ENCODE peak calls at places on chromosome 12, in five cellular contexts. One of them, this sample, is unnamed.

GRCh38 chr12:22275847-22276246 is 58.7 kb downstream of the ST8SIA1 start:
- DNase-seq in adrenal gland: peak
- DNase-seq in CD8-positive, alpha-beta memory T cell: no peak
- DNase-seq in GM23338: no peak
- DNase-seq in effector memory CD4-positive, alpha-beta T cell: no peak
- DNase-seq in this sample: no peak

GRCh38 chr12:575129-575502 is 88.1 kb downstream of the NINJ2 start:
- DNase-seq in adrenal gland: no peak
- DNase-seq in CD8-positive, alpha-beta memory T cell: no peak
- DNase-seq in GM23338: no peak
- DNase-seq in effector memory CD4-positive, alpha-beta T cell: no peak
- DNase-seq in this sample: no peak

GRCh38 chr12:76375939-76376338 is 27.7 kb upstream of the BBS10 start:
- DNase-seq in adrenal gland: no peak
- DNase-seq in CD8-positive, alpha-beta memory T cell: no peak
- DNase-seq in GM23338: no peak
- DNase-seq in effector memory CD4-positive, alpha-beta T cell: no peak
- DNase-seq in this sample: no peak

GRCh38 chr12:118432812-118433540 is 56.6 kb downstream of the SUDS3 start:
- DNase-seq in adrenal gland: no peak
- DNase-seq in CD8-positive, alpha-beta memory T cell: no peak
- DNase-seq in GM23338: no peak
- DNase-seq in effector memory CD4-positive, alpha-beta T cell: no peak
- DNase-seq in this sample: no peak

GRCh38 chr12:64895541-64895940 is 71.1 kb downstream of the TBC1D30 start:
- DNase-seq in adrenal gland: no peak
- DNase-seq in CD8-positive, alpha-beta memory T cell: no peak
- DNase-seq in GM23338: no peak
- DNase-seq in effector memory CD4-positive, alpha-beta T cell: no peak
- DNase-seq in this sample: no peak

GRCh38 chr12:62640910-62641448 is 174.4 kb downstream of the MON2 start:
- DNase-seq in adrenal gland: no peak
- DNase-seq in CD8-positive, alpha-beta memory T cell: no peak
- DNase-seq in GM23338: no peak
- DNase-seq in effector memory CD4-positive, alpha-beta T cell: no peak
- DNase-seq in this sample: no peak

GRCh38 chr12:115507951-115508722 is 769.4 kb downstream of the MED13L start:
- DNase-seq in adrenal gland: peak
- DNase-seq in CD8-positive, alpha-beta memory T cell: no peak
- DNase-seq in GM23338: peak
- DNase-seq in effector memory CD4-positive, alpha-beta T cell: no peak
- DNase-seq in this sample: peak

GRCh38 chr12:95182868-95183415 is 34.3 kb downstream of the FGD6 start:
- DNase-seq in adrenal gland: peak
- DNase-seq in CD8-positive, alpha-beta memory T cell: no peak
- DNase-seq in GM23338: no peak
- DNase-seq in effector memory CD4-positive, alpha-beta T cell: no peak
- DNase-seq in this sample: no peak

GRCh38 chr12:14896477-14897184 is 11.0 kb upstream of the MGP start:
- DNase-seq in adrenal gland: no peak
- DNase-seq in CD8-positive, alpha-beta memory T cell: no peak
- DNase-seq in GM23338: no peak
- DNase-seq in effector memory CD4-positive, alpha-beta T cell: no peak
- DNase-seq in this sample: no peak

GRCh38 chr12:96196781-96197180 is 2.6 kb downstream of the ELK3 start:
- DNase-seq in adrenal gland: no peak
- DNase-seq in CD8-positive, alpha-beta memory T cell: no peak
- DNase-seq in GM23338: no peak
- DNase-seq in effector memory CD4-positive, alpha-beta T cell: no peak
- DNase-seq in this sample: no peak

GRCh38 chr12:12901158-12901791 is 9.9 kb downstream of the GPRC5A start:
- DNase-seq in adrenal gland: peak
- DNase-seq in CD8-positive, alpha-beta memory T cell: no peak
- DNase-seq in GM23338: no peak
- DNase-seq in effector memory CD4-positive, alpha-beta T cell: no peak
- DNase-seq in this sample: no peak

GRCh38 chr12:31897791-31898503 is 61.3 kb upstream of the RESF1 start:
- DNase-seq in adrenal gland: peak
- DNase-seq in CD8-positive, alpha-beta memory T cell: peak
- DNase-seq in GM23338: peak
- DNase-seq in effector memory CD4-positive, alpha-beta T cell: no peak
- DNase-seq in this sample: no peak

GRCh38 chr12:39138268-39138667 is 232.9 kb upstream of the CPNE8 start:
- DNase-seq in adrenal gland: no peak
- DNase-seq in CD8-positive, alpha-beta memory T cell: no peak
- DNase-seq in GM23338: no peak
- DNase-seq in effector memory CD4-positive, alpha-beta T cell: no peak
- DNase-seq in this sample: no peak

GRCh38 chr12:94597268-94597667 is 53.1 kb downstream of the TMCC3 start:
- DNase-seq in adrenal gland: no peak
- DNase-seq in CD8-positive, alpha-beta memory T cell: no peak
- DNase-seq in GM23338: no peak
- DNase-seq in effector memory CD4-positive, alpha-beta T cell: no peak
- DNase-seq in this sample: no peak

GRCh38 chr12:58725400-58726105 is 194.8 kb downstream of the LRIG3 start:
- DNase-seq in adrenal gland: no peak
- DNase-seq in CD8-positive, alpha-beta memory T cell: no peak
- DNase-seq in GM23338: no peak
- DNase-seq in effector memory CD4-positive, alpha-beta T cell: no peak
- DNase-seq in this sample: no peak

GRCh38 chr12:11621797-11622423 is 27.6 kb upstream of the ETV6 start:
- DNase-seq in adrenal gland: peak
- DNase-seq in CD8-positive, alpha-beta memory T cell: no peak
- DNase-seq in GM23338: peak
- DNase-seq in effector memory CD4-positive, alpha-beta T cell: no peak
- DNase-seq in this sample: no peak

GRCh38 chr12:14950982-14951746 is 10.2 kb downstream of the ARHGDIB start:
- DNase-seq in adrenal gland: no peak
- DNase-seq in CD8-positive, alpha-beta memory T cell: no peak
- DNase-seq in GM23338: peak
- DNase-seq in effector memory CD4-positive, alpha-beta T cell: no peak
- DNase-seq in this sample: no peak

GRCh38 chr12:52630104-52630500 is 11.7 kb upstream of the KRT73 start:
- DNase-seq in adrenal gland: no peak
- DNase-seq in CD8-positive, alpha-beta memory T cell: no peak
- DNase-seq in GM23338: no peak
- DNase-seq in effector memory CD4-positive, alpha-beta T cell: no peak
- DNase-seq in this sample: no peak

GRCh38 chr12:126773012-126773411 is 1494.0 kb upstream of the TMEM132C start:
- DNase-seq in adrenal gland: no peak
- DNase-seq in CD8-positive, alpha-beta memory T cell: no peak
- DNase-seq in GM23338: no peak
- DNase-seq in effector memory CD4-positive, alpha-beta T cell: no peak
- DNase-seq in this sample: no peak

GRCh38 chr12:121803861-121804416 is at the start of gene SETD1B:
- DNase-seq in adrenal gland: peak
- DNase-seq in CD8-positive, alpha-beta memory T cell: no peak
- DNase-seq in GM23338: peak
- DNase-seq in effector memory CD4-positive, alpha-beta T cell: no peak
- DNase-seq in this sample: peak

GRCh38 chr12:93880853-93881522 is 203.8 kb downstream of the CRADD start:
- DNase-seq in adrenal gland: no peak
- DNase-seq in CD8-positive, alpha-beta memory T cell: no peak
- DNase-seq in GM23338: no peak
- DNase-seq in effector memory CD4-positive, alpha-beta T cell: no peak
- DNase-seq in this sample: no peak

GRCh38 chr12:8667280-8667679 is 4.7 kb upstream of the MFAP5 start:
- DNase-seq in adrenal gland: no peak
- DNase-seq in CD8-positive, alpha-beta memory T cell: no peak
- DNase-seq in GM23338: no peak
- DNase-seq in effector memory CD4-positive, alpha-beta T cell: no peak
- DNase-seq in this sample: no peak

GRCh38 chr12:10968765-10969456 is 17.8 kb downstream of the TAS2R50 start:
- DNase-seq in adrenal gland: peak
- DNase-seq in CD8-positive, alpha-beta memory T cell: no peak
- DNase-seq in GM23338: no peak
- DNase-seq in effector memory CD4-positive, alpha-beta T cell: no peak
- DNase-seq in this sample: no peak

GRCh38 chr12:122858171-122858570 is 22.9 kb downstream of the HIP1R start:
- DNase-seq in adrenal gland: no peak
- DNase-seq in CD8-positive, alpha-beta memory T cell: no peak
- DNase-seq in GM23338: no peak
- DNase-seq in effector memory CD4-positive, alpha-beta T cell: no peak
- DNase-seq in this sample: no peak

DNA sequence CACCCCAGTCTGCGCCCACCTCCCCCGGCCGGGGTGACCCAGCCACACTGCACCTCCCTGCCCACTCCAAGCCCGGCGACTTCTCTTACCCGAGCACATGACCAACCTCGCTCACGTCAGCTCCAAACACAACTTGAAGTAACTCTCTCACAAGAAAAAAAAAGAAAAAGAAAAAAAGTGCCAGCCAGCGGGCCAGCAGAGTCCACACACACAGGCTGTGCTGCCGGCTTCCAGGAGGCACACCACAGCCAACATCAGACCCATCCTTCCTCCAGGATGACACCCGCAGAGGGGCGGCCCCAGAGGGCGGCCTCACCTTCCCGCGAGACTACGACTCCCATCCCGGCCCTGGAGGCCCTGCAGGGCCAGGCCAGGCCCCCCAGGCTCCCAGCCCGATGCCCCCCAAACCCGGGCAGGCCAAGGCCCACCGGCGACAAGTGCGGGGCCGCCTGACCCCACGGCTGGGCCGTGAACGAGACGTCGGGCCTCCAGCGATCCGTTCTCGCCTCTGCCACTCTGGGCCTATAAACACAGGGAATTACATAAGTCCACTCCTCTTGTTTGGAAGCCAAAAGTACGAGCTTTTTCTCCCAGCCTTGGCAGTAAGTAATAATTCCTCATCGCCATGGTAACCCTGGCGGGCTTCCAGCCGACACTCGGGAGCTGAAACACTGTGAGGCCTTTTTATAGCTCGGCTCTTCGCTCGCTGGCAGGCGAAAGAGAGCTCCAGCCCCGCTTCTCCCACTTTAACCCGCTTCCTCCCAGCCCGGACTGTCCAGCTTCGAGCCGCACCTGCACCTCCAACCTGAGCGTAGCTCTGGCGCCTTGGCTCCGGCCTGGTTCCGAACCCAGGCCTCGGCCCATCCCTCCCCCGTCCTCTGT is 49.1 kb downstream of the NCOR2 start:
- DNase-seq in adrenal gland: peak
- DNase-seq in CD8-positive, alpha-beta memory T cell: no peak
- DNase-seq in GM23338: no peak
- DNase-seq in effector memory CD4-positive, alpha-beta T cell: no peak
- DNase-seq in this sample: peak
- H3K27ac ChIP-seq in adrenal gland: peak
- H3K27ac ChIP-seq in CD8-positive, alpha-beta memory T cell: no peak
- H3K27ac ChIP-seq in GM23338: peak
- H3K27ac ChIP-seq in effector memory CD4-positive, alpha-beta T cell: no peak
- H3K27ac ChIP-seq in this sample: peak

GRCh38 chr12:108833757-108834472 is 23.5 kb downstream of the SSH1 start:
- DNase-seq in adrenal gland: peak
- DNase-seq in CD8-positive, alpha-beta memory T cell: no peak
- DNase-seq in GM23338: no peak
- DNase-seq in effector memory CD4-positive, alpha-beta T cell: no peak
- DNase-seq in this sample: peak
- H3K27ac ChIP-seq in adrenal gland: peak
- H3K27ac ChIP-seq in CD8-positive, alpha-beta memory T cell: no peak
- H3K27ac ChIP-seq in GM23338: no peak
- H3K27ac ChIP-seq in effector memory CD4-positive, alpha-beta T cell: no peak
- H3K27ac ChIP-seq in this sample: peak

GRCh38 chr12:84874825-84875139 is 37.8 kb downstream of the SLC6A15 start:
- DNase-seq in adrenal gland: no peak
- DNase-seq in CD8-positive, alpha-beta memory T cell: no peak
- DNase-seq in GM23338: no peak
- DNase-seq in effector memory CD4-positive, alpha-beta T cell: no peak
- DNase-seq in this sample: no peak
- H3K27ac ChIP-seq in adrenal gland: no peak
- H3K27ac ChIP-seq in CD8-positive, alpha-beta memory T cell: no peak
- H3K27ac ChIP-seq in GM23338: no peak
- H3K27ac ChIP-seq in effector memory CD4-positive, alpha-beta T cell: no peak
- H3K27ac ChIP-seq in this sample: no peak

GRCh38 chr12:110641512-110641911 is 27.6 kb downstream of the TCTN1 start:
- DNase-seq in adrenal gland: no peak
- DNase-seq in CD8-positive, alpha-beta memory T cell: no peak
- DNase-seq in GM23338: peak
- DNase-seq in effector memory CD4-positive, alpha-beta T cell: no peak
- DNase-seq in this sample: no peak
- H3K27ac ChIP-seq in adrenal gland: no peak
- H3K27ac ChIP-seq in CD8-positive, alpha-beta memory T cell: no peak
- H3K27ac ChIP-seq in GM23338: no peak
- H3K27ac ChIP-seq in effector memory CD4-positive, alpha-beta T cell: no peak
- H3K27ac ChIP-seq in this sample: peak

GRCh38 chr12:89350661-89351488 is 1.4 kb downstream of the DUSP6 start:
- DNase-seq in adrenal gland: no peak
- DNase-seq in CD8-positive, alpha-beta memory T cell: no peak
- DNase-seq in GM23338: no peak
- DNase-seq in effector memory CD4-positive, alpha-beta T cell: no peak
- DNase-seq in this sample: no peak
- H3K27ac ChIP-seq in adrenal gland: peak
- H3K27ac ChIP-seq in CD8-positive, alpha-beta memory T cell: peak
- H3K27ac ChIP-seq in GM23338: peak
- H3K27ac ChIP-seq in effector memory CD4-positive, alpha-beta T cell: peak
- H3K27ac ChIP-seq in this sample: peak